ENCODE peak calls at places on chromosomes 5 and 9, in nine cellular contexts. I is testis; V is iPS-NIHi11; L is myocyte; U is tibial nerve; H is IMR-90; Y is DMS79; P is effector memory CD4-positive, alpha-beta T cell; K is brain microvascular endothelial cell. E is an unnamed sample.

GRCh38 chr9:113274474-113275146 is 762 bp downstream of the CDC26 start:
- DNase-seq in V (peak), U (no peak), K (peak), I (peak), L (peak), H (peak), Y (peak), P (no peak), E (peak)

GRCh38 chr5:99061299-99061698 is 132.5 kb upstream of the CHD1 start:
- DNase-seq in Y (no peak), V (no peak), I (no peak), H (no peak), P (no peak), U (no peak), K (peak), L (no peak), E (no peak)

GRCh38 chr9:100167912-100168775 is 69.1 kb downstream of the INVS start:
- DNase-seq in V (no peak), P (no peak), L (no peak), I (no peak), Y (no peak), U (no peak), H (peak), K (peak), E (no peak)

GRCh38 chr5:53407373-53407772 is 73.1 kb upstream of the FST start:
- DNase-seq in H (peak), Y (no peak), K (peak), P (no peak), U (no peak), I (no peak), V (no peak), L (no peak), E (no peak)

GRCh38 chr5:169801781-169802180 is 164.7 kb downstream of the DOCK2 start:
- DNase-seq in Y (no peak), K (no peak), P (no peak), H (peak), V (no peak), I (no peak), U (no peak), L (no peak), E (no peak)

GRCh38 chr9:133286523-133286922 is 11.5 kb upstream of the ABO start:
- DNase-seq in I (no peak), H (no peak), U (no peak), V (no peak), L (no peak), P (no peak), K (no peak), Y (no peak), E (no peak)

GRCh38 chr5:134975078-134975715 is 7.5 kb downstream of the CATSPER3 start:
- DNase-seq in P (no peak), L (peak), Y (no peak), K (peak), I (no peak), H (peak), U (no peak), V (no peak), E (no peak)

GRCh38 chr5:104355350-104355749 is 792.8 kb upstream of the NUDT12 start:
- DNase-seq in U (no peak), Y (no peak), I (no peak), L (no peak), V (no peak), H (no peak), K (no peak), P (no peak), E (no peak)

GRCh38 chr5:10453564-10453963 is 11.9 kb downstream of the ROPN1L start:
- DNase-seq in V (no peak), I (no peak), P (no peak), L (no peak), Y (no peak), U (no peak), H (peak), K (no peak), E (no peak)

GRCh38 chr9:133680250-133680975 is 44.2 kb downstream of the DBH start:
- DNase-seq in P (no peak), K (no peak), I (no peak), Y (no peak), U (no peak), H (no peak), V (no peak), L (no peak), E (no peak)

GRCh38 chr9:15096959-15097358 is 186.7 kb upstream of the FREM1 start:
- DNase-seq in Y (no peak), I (no peak), H (no peak), L (no peak), V (no peak), U (no peak), K (no peak), P (no peak), E (no peak)

GRCh38 chr9:105447386-105447813 is 434 bp upstream of the FSD1L start:
- DNase-seq in V (no peak), K (no peak), U (no peak), H (no peak), L (no peak), Y (no peak), I (no peak), P (no peak), E (no peak)

GRCh38 chr5:6475626-6476312 is 27.1 kb downstream of the UBE2QL1 start:
- DNase-seq in V (peak), Y (no peak), H (no peak), K (no peak), L (no peak), I (peak), P (no peak), U (no peak), E (no peak)

GRCh38 chr9:30120654-30121053 is 2263.8 kb upstream of the ACO1 start:
- DNase-seq in U (no peak), K (no peak), I (no peak), P (no peak), L (peak), Y (no peak), H (no peak), V (no peak), E (no peak)

GRCh38 chr9:1058826-1059225 is 8.7 kb downstream of the DMRT2 start:
- DNase-seq in V (no peak), P (no peak), L (no peak), Y (no peak), U (no peak), I (no peak), H (no peak), K (no peak), E (no peak)

GRCh38 chr9:137441289-137441934 is at the start of gene ENTPD8:
- DNase-seq in I (no peak), Y (peak), L (peak), U (no peak), V (peak), P (no peak), K (no peak), H (no peak), E (peak)

GRCh38 chr5:61023131-61023530 is 78.1 kb downstream of the NDUFAF2 start:
- DNase-seq in Y (no peak), V (no peak), P (no peak), H (peak), I (no peak), L (peak), U (no peak), K (no peak), E (no peak)

GRCh38 chr5:169178754-169179153 is 122.2 kb downstream of the SLIT3 start:
- DNase-seq in I (no peak), K (no peak), U (no peak), P (no peak), Y (peak), L (no peak), V (no peak), H (no peak), E (no peak)

GRCh38 chr5:108523360-108523759 is 141.5 kb upstream of the FBXL17 start:
- DNase-seq in K (no peak), L (no peak), V (no peak), Y (no peak), U (no peak), H (no peak), I (no peak), P (no peak), E (no peak)

GRCh38 chr5:59251627-59252026 is 641.9 kb downstream of the PDE4D start:
- DNase-seq in L (no peak), P (no peak), U (no peak), H (no peak), V (no peak), I (no peak), K (no peak), Y (no peak), E (no peak)

GRCh38 chr5:107457138-107457537 is 213.6 kb downstream of the EFNA5 start:
- DNase-seq in H (no peak), V (no peak), U (no peak), Y (no peak), L (no peak), I (no peak), K (no peak), P (no peak), E (no peak)

GRCh38 chr5:75670571-75670970 is 46.7 kb downstream of the POC5 start:
- DNase-seq in K (no peak), U (no peak), H (peak), V (no peak), L (no peak), I (no peak), P (no peak), Y (no peak), E (no peak)

GRCh38 chr5:179121667-179122111 is 61.5 kb downstream of the ZNF354C start:
- DNase-seq in H (no peak), U (no peak), P (no peak), I (peak), Y (no peak), L (no peak), K (no peak), V (no peak), E (no peak)

E was measured in Karpas-422.